ENCODE peak calls at places on chromosomes 7 and 10, in four cellular contexts. One of them, this sample, is unnamed.

GRCh38 chr10:33660329-33660728 is 325.9 kb upstream of the NRP1 start:
- DNase-seq in heart left ventricle: no peak
- DNase-seq in CD8-positive, alpha-beta T cell: no peak
- DNase-seq in cardiac muscle cell: peak; percentile 17
- DNase-seq in this sample: no peak

GRCh38 chr7:82443801-82444219 is 233 bp upstream of the CACNA2D1 start:
- DNase-seq in heart left ventricle: peak; percentile 89
- DNase-seq in CD8-positive, alpha-beta T cell: no peak
- DNase-seq in cardiac muscle cell: peak; percentile 89
- DNase-seq in this sample: peak; percentile 84

GRCh38 chr10:19904202-19904661 is 88.0 kb downstream of the PLXDC2 start:
- DNase-seq in heart left ventricle: no peak
- DNase-seq in CD8-positive, alpha-beta T cell: no peak
- DNase-seq in cardiac muscle cell: no peak
- DNase-seq in this sample: no peak

GRCh38 chr7:42015413-42015698 is 221.7 kb downstream of the GLI3 start:
- DNase-seq in heart left ventricle: no peak
- DNase-seq in CD8-positive, alpha-beta T cell: no peak
- DNase-seq in cardiac muscle cell: no peak
- DNase-seq in this sample: no peak

GRCh38 chr7:132133501-132133900 is 442.8 kb downstream of the PLXNA4 start:
- DNase-seq in heart left ventricle: no peak
- DNase-seq in CD8-positive, alpha-beta T cell: no peak
- DNase-seq in cardiac muscle cell: no peak
- DNase-seq in this sample: no peak

GRCh38 chr7:132654150-132654549 is 77.9 kb upstream of the PLXNA4 start:
- DNase-seq in heart left ventricle: no peak
- DNase-seq in CD8-positive, alpha-beta T cell: no peak
- DNase-seq in cardiac muscle cell: no peak
- DNase-seq in this sample: no peak

GRCh38 chr10:76667307-76668012 is 970.1 kb downstream of the KCNMA1 start:
- DNase-seq in heart left ventricle: no peak
- DNase-seq in CD8-positive, alpha-beta T cell: no peak
- DNase-seq in cardiac muscle cell: no peak
- DNase-seq in this sample: no peak

GRCh38 chr10:70130878-70131559 is 1.6 kb downstream of the AIFM2 start:
- DNase-seq in heart left ventricle: no peak
- DNase-seq in CD8-positive, alpha-beta T cell: no peak
- DNase-seq in cardiac muscle cell: no peak
- DNase-seq in this sample: peak; percentile 72

GRCh38 chr10:8315619-8316021 is 261.1 kb downstream of the GATA3 start:
- DNase-seq in heart left ventricle: no peak
- DNase-seq in CD8-positive, alpha-beta T cell: no peak
- DNase-seq in cardiac muscle cell: no peak
- DNase-seq in this sample: no peak

GRCh38 chr7:5557920-5558401 is 134.3 kb upstream of the TNRC18 start:
- DNase-seq in heart left ventricle: peak; percentile 68
- DNase-seq in CD8-positive, alpha-beta T cell: no peak
- DNase-seq in cardiac muscle cell: peak; percentile 15
- DNase-seq in this sample: peak; percentile 85

GRCh38 chr7:80721880-80722595 is 83.6 kb downstream of the CD36 start:
- DNase-seq in heart left ventricle: no peak
- DNase-seq in CD8-positive, alpha-beta T cell: no peak
- DNase-seq in cardiac muscle cell: no peak
- DNase-seq in this sample: peak; percentile 70

GRCh38 chr7:6166443-6166871 is 106.0 kb downstream of the CYTH3 start:
- DNase-seq in heart left ventricle: no peak
- DNase-seq in CD8-positive, alpha-beta T cell: no peak
- DNase-seq in cardiac muscle cell: no peak
- DNase-seq in this sample: no peak

GRCh38 chr10:63166742-63167258 is 33.7 kb downstream of the NRBF2 start:
- DNase-seq in heart left ventricle: peak; percentile 32
- DNase-seq in CD8-positive, alpha-beta T cell: no peak
- DNase-seq in cardiac muscle cell: peak; percentile 78
- DNase-seq in this sample: no peak

GRCh38 chr7:27994639-27995038 is 186.0 kb downstream of the JAZF1 start:
- DNase-seq in heart left ventricle: no peak
- DNase-seq in CD8-positive, alpha-beta T cell: no peak
- DNase-seq in cardiac muscle cell: no peak
- DNase-seq in this sample: no peak

GRCh38 chr7:85815511-85815910 is 628.7 kb upstream of the SEMA3D start:
- DNase-seq in heart left ventricle: no peak
- DNase-seq in CD8-positive, alpha-beta T cell: no peak
- DNase-seq in cardiac muscle cell: no peak
- DNase-seq in this sample: no peak

GRCh38 chr7:36287371-36288241 is 102.1 kb upstream of the ANLN start:
- DNase-seq in heart left ventricle: no peak
- DNase-seq in CD8-positive, alpha-beta T cell: peak; percentile 32
- DNase-seq in cardiac muscle cell: no peak
- DNase-seq in this sample: no peak

GRCh38 chr10:46514431-46514861 is 42.0 kb downstream of the GPRIN2 start:
- DNase-seq in heart left ventricle: no peak
- DNase-seq in CD8-positive, alpha-beta T cell: no peak
- DNase-seq in cardiac muscle cell: no peak
- DNase-seq in this sample: peak; percentile 55

GRCh38 chr7:72254455-72254854 is 157.7 kb downstream of the CALN1 start:
- DNase-seq in heart left ventricle: no peak
- DNase-seq in CD8-positive, alpha-beta T cell: no peak
- DNase-seq in cardiac muscle cell: no peak
- DNase-seq in this sample: no peak

GRCh38 chr10:13018171-13018570 is 16.7 kb upstream of the CCDC3 start:
- DNase-seq in heart left ventricle: no peak
- DNase-seq in CD8-positive, alpha-beta T cell: no peak
- DNase-seq in cardiac muscle cell: no peak
- DNase-seq in this sample: no peak

GRCh38 chr10:48934672-48935071 is 5.0 kb downstream of the LRRC18 start:
- DNase-seq in heart left ventricle: no peak
- DNase-seq in CD8-positive, alpha-beta T cell: no peak
- DNase-seq in cardiac muscle cell: no peak
- DNase-seq in this sample: no peak

GRCh38 chr7:77731716-77732115 is 35.5 kb downstream of the RSBN1L start:
- DNase-seq in heart left ventricle: no peak
- DNase-seq in CD8-positive, alpha-beta T cell: no peak
- DNase-seq in cardiac muscle cell: no peak
- DNase-seq in this sample: no peak

GRCh38 chr7:77727527-77727926 is 31.3 kb downstream of the RSBN1L start:
- DNase-seq in heart left ventricle: no peak
- DNase-seq in CD8-positive, alpha-beta T cell: no peak
- DNase-seq in cardiac muscle cell: no peak
- DNase-seq in this sample: no peak

GRCh38 chr7:77729574-77730348 is 33.5 kb downstream of the RSBN1L start:
- DNase-seq in heart left ventricle: no peak
- DNase-seq in CD8-positive, alpha-beta T cell: no peak
- DNase-seq in cardiac muscle cell: no peak
- DNase-seq in this sample: no peak

GRCh38 chr7:77727936-77728701 is 31.9 kb downstream of the RSBN1L start:
- DNase-seq in heart left ventricle: no peak
- DNase-seq in CD8-positive, alpha-beta T cell: no peak
- DNase-seq in cardiac muscle cell: peak; percentile 2
- DNase-seq in this sample: no peak
- H3K4me3 ChIP-seq in heart left ventricle: no peak overlapping the region
- H3K4me3 ChIP-seq in CD8-positive, alpha-beta T cell: no peak overlapping the region
- H3K4me3 ChIP-seq in cardiac muscle cell: no peak overlapping the region
- H3K4me3 ChIP-seq in this sample: no peak overlapping the region

GRCh38 chr7:46960974-46961373 is 620.9 kb downstream of the TNS3 start:
- DNase-seq in heart left ventricle: no peak
- DNase-seq in CD8-positive, alpha-beta T cell: no peak
- DNase-seq in cardiac muscle cell: no peak
- DNase-seq in this sample: no peak
- H3K9me3 ChIP-seq in heart left ventricle: peaks cover 1% of the 10 kb centered on the region
- H3K9me3 ChIP-seq in CD8-positive, alpha-beta T cell: no peaks in the 10 kb centered on the region
- H3K9me3 ChIP-seq in cardiac muscle cell: no peaks in the 10 kb centered on the region
- H3K9me3 ChIP-seq in this sample: peaks cover 49% of the 10 kb centered on the region

DNA sequence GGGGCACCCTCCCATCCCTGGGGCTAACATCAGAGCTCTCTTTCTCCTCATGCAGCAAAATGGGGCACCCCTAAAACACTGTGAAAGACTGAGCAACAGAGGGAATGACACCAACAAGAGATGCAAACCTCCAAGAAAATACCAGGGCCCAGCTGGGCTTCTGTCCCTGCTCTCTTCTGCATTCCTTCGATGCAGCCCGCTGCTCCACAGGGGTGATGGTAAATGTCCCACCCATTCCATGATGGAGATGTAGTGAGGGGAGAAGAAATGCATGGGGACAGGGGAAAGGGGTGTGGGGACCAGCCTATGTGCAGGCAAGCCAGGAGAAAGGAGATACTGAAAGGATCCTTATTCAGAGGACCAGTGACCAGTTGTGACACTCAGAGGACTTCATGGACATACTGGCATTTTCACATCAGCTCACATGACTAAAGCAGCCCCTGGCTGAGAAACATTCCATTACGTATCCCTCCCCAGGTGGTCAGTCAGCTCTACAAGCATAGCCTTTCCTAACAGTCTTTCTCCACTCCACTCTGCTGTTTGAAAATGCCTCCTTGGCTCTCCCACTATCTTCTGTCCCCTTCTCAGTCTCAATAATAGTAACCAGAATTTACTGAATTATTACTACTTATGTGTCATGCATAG is 13.3 kb downstream of the SORBS1 start:
- DNase-seq in heart left ventricle: no peak
- DNase-seq in CD8-positive, alpha-beta T cell: no peak
- DNase-seq in cardiac muscle cell: no peak
- DNase-seq in this sample: no peak
- H3K4me1 ChIP-seq in heart left ventricle: peaks cover 55% of the 10 kb centered on the region
- H3K4me1 ChIP-seq in CD8-positive, alpha-beta T cell: no peaks in the 10 kb centered on the region
- H3K4me1 ChIP-seq in cardiac muscle cell: peaks cover 40% of the 10 kb centered on the region
- H3K4me1 ChIP-seq in this sample: no peaks in the 10 kb centered on the region

DNA sequence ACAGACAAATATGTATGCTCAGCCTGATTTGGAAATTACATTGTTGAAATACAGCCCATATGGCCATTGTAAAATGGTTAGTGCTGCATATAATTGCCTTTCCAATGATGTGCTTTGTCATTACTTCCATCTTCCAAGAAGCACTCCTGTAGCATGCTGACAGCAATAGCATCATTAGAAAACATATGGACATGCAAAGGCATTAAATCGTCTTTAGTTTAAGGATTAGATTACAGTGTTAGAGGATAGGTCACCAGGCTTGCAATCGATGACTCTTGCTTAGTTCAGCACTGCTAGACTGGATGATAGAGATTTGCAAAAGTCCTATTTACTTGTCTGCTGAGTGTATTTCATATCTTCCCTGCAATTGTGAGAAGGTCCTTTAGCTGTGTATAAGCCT is 17.4 kb downstream of the AUTS2 start:
- DNase-seq in heart left ventricle: no peak
- DNase-seq in CD8-positive, alpha-beta T cell: no peak
- DNase-seq in cardiac muscle cell: no peak
- DNase-seq in this sample: no peak
- H3K4me3 ChIP-seq in heart left ventricle: no peak overlapping the region
- H3K4me3 ChIP-seq in CD8-positive, alpha-beta T cell: no peak overlapping the region
- H3K4me3 ChIP-seq in cardiac muscle cell: no peak overlapping the region
- H3K4me3 ChIP-seq in this sample: no peak overlapping the region